ENCODE peak calls at places on chromosomes 11 and 22, in four cellular contexts. V, R, M and H are unnamed samples.

GRCh38 chr11:23680488-23681230 is 816.2 kb upstream of the LUZP2 start:
- DNase-seq in V (no peak), R (no peak), M (peak), H (no peak)

GRCh38 chr22:25956801-25957200 is 212.5 kb upstream of the SEZ6L start:
- DNase-seq in V (no peak), R (no peak), M (no peak), H (no peak)

GRCh38 chr11:125170001-125170405 is 5.5 kb downstream of the PKNOX2 start:
- DNase-seq in V (no peak), R (no peak), M (no peak), H (no peak)

GRCh38 chr11:86551286-86551685 is 121.1 kb downstream of the ME3 start:
- DNase-seq in V (peak), R (no peak), M (peak), H (no peak)

GRCh38 chr22:45969414-45969799 is 7.6 kb downstream of the WNT7B start:
- DNase-seq in V (no peak), R (no peak), M (no peak), H (no peak)

GRCh38 chr11:44595964-44596381 is 30.5 kb downstream of the CD82 start:
- DNase-seq in V (no peak), R (no peak), M (no peak), H (no peak)

GRCh38 chr11:197741-198235 is 4.9 kb downstream of the SCGB1C1 start:
- DNase-seq in V (no peak), R (no peak), M (no peak), H (no peak)

GRCh38 chr11:19777342-19778102 is 64.9 kb downstream of the NAV2 start:
- DNase-seq in V (peak), R (no peak), M (peak), H (peak)

GRCh38 chr11:115503083-115503885 is 931 bp downstream of the CADM1 start:
- DNase-seq in V (no peak), R (no peak), M (peak), H (peak)

GRCh38 chr11:128375941-128376340 is 211.4 kb downstream of the ETS1 start:
- DNase-seq in V (no peak), R (no peak), M (no peak), H (no peak)

GRCh38 chr11:109654091-109654490 is 232.1 kb downstream of the C11orf87 start:
- DNase-seq in V (no peak), R (no peak), M (no peak), H (no peak)

GRCh38 chr11:62923634-62924411 is 2.7 kb upstream of the CHRM1 start:
- DNase-seq in V (peak), R (peak), M (no peak), H (no peak)

GRCh38 chr11:86938203-86938899 is 16.8 kb downstream of the FZD4 start:
- DNase-seq in V (no peak), R (peak), M (no peak), H (no peak)

GRCh38 chr22:49772692-49773091 is 55.0 kb downstream of the BRD1 start:
- DNase-seq in V (no peak), R (peak), M (no peak), H (no peak)

GRCh38 chr11:44564653-44565007 is 833 bp upstream of the CD82 start:
- DNase-seq in V (no peak), R (peak), M (no peak), H (no peak)

GRCh38 chr11:128522943-128523518 is 64.3 kb downstream of the ETS1 start:
- DNase-seq in V (no peak), R (no peak), M (no peak), H (no peak)

GRCh38 chr22:24595228-24595627 is 2.4 kb upstream of the LRRC75B start:
- DNase-seq in V (no peak), R (no peak), M (no peak), H (no peak)

GRCh38 chr22:50256258-50256862 is 5.1 kb downstream of the MAPK12 start:
- DNase-seq in V (no peak), R (no peak), M (no peak), H (no peak)

DNA sequence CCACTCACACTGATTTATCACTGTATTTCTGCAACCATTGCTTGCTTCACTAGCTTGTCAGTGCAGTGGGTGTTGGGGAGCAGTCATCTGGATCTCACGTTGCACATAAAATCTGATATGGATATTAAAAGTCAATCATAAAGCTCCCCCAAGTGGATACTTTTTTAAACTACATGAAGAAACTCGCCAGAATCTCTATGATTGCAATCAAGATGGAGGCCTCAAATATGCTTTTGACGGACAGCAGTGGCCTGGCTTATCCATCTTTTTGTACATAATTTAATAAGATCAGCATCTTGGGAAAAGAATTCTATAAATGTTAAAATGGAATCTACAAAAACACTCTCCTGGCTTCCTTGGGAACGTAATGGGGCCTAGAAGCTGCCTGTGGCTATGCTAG is 137.7 kb downstream of the WT1 start:
- DNase-seq in V (no peak), R (peak), M (no peak), H (peak)
- TF ChIP-seq FOXM1 in V (no peak), R (no peak), M (no peak), H (no peak)

GRCh38 chr11:132429685-132430084 is 1059.3 kb downstream of the NTM start:
- DNase-seq in V (no peak), R (no peak), M (no peak), H (no peak)
- TF ChIP-seq FOXK2 in V (no peak), R (no peak), M (no peak), H (no peak)

GRCh38 chr11:1826552-1827094 is 8.2 kb upstream of the SYT8 start:
- DNase-seq in V (no peak), R (peak), M (peak), H (no peak)
- TF ChIP-seq FOXM1 in V (no peak), R (no peak), M (no peak), H (no peak)

GRCh38 chr11:121418625-121419114 is 33.4 kb upstream of the SORL1 start:
- DNase-seq in V (no peak), R (no peak), M (no peak), H (no peak)

GRCh38 chr11:121419839-121420238 is 32.3 kb upstream of the SORL1 start:
- DNase-seq in V (no peak), R (no peak), M (no peak), H (no peak)

GRCh38 chr11:121422675-121423074 is 29.4 kb upstream of the SORL1 start:
- DNase-seq in V (peak), R (no peak), M (no peak), H (no peak)

GRCh38 chr11:121420398-121420797 is 31.7 kb upstream of the SORL1 start:
- DNase-seq in V (no peak), R (no peak), M (no peak), H (no peak)

DNA sequence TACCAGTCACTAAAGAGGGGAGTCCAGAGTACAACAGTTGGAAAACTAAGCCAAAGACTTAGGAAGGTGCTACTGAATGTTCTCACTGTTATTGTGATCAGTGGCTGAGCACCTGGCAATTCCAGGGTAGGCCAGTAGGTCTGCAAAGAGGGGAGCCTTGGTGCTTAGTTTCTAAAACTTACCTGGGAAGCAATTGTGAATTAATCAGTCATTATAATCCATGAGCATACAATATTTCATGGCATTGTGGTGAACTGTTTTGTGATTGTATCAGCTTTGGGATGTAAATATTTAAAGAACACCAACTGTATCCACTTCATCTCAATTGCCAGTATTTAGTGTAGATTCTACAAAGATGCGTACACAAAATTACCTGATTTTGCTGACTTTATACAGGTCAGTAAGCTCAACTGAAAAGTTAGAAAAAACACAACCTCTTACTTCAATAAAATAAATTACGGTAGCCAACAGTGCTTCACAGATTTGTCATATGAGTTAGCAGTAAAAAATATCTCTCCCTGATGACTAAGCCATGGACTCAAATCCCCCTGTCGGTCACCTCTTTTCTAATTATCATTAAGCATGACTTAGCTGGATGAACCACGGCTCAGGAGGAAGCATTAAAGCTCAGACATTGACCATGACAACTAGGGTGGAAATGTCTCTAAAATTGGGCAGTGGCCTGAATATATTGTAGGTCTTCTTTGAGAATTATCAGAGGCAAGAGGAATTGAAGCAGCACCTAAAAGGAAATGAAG is 30.8 kb upstream of the SORL1 start:
- DNase-seq in V (no peak), R (peak), M (no peak), H (no peak)
- TF ChIP-seq FOXK2 in V (no peak), R (no peak), M (no peak), H (no peak)

GRCh38 chr11:119316017-119316728 is 757 bp downstream of the MCAM start:
- DNase-seq in V (no peak), R (peak), M (no peak), H (no peak)

GRCh38 chr11:119317592-119318239 is 786 bp upstream of the MCAM start:
- DNase-seq in V (no peak), R (no peak), M (no peak), H (no peak)

GRCh38 chr11:119315139-119316016 is 1.6 kb downstream of the MCAM start:
- DNase-seq in V (no peak), R (no peak), M (no peak), H (no peak)

GRCh38 chr11:119318240-119319135 is 1.6 kb upstream of the MCAM start:
- DNase-seq in V (peak), R (no peak), M (peak), H (no peak)

DNA sequence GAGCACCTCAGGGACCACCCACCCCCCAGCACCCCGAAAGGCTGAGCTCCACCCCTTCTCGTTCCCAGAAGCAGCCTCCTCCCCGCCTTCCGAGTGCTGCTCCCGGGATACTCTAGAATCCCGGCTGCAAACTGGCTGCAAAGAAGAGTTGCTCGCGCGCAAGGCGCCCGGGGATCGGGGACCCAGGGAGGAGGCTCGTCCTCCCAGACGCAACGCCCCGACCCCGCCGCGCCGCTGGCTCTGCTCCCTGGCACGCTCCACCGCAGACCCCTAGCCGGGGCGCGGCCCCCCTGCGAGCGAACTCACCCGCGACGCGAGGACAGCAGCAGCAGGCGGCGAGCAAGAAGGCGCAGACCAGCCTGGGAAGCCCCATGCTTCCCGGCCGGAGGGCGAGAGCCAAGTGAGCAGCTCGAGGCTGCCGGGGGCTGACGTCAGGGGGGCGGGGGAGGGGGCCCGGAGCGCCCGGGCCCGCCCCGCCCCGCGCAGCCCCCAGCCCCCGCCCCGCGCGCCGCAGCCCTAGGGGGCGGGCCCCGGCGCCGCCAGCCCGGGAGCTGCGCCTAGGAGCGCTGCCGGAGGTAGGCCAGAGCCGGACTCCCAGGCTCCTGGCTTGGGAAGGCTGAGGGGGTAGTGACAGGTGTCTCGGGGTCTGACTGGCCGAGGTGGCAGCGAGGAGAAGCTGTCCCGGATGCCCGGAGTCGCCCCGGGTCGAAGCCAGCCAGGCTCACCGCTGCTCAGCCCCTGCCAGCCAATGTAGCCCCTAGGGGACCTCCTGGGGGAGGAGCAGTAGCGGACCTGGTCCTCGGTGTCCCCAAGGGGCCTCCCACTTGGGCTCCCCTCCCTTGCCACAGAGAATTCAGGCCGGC is at the start of gene MCAM:
- DNase-seq in V (no peak), R (peak), M (peak), H (peak)
- TF ChIP-seq FOXM1 in V (no peak), R (peak), M (no peak), H (no peak)

DNA sequence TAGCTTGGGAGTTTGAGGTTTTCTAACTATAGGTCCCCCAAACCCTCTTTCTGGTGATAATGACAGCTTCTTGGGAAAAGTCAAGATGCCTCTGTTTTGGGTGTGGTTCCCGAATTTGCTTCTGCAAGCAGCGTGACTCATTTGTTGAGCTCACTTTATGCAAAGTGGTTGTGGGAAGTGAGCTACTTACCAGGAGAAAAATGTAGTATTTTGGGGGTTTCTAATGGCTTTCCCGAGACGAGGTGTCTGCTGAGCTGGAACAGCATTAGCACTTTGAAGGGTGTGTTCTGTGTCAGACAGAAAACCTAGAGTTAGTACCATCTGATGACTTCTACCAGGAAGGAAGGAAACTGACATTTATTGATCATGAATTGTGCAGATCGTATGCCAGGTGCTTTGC is 109.0 kb upstream of the CD44 start:
- DNase-seq in V (peak), R (peak), M (no peak), H (no peak)
- TF ChIP-seq FOXK2 in V (no peak), R (no peak), M (no peak), H (no peak)

DNA sequence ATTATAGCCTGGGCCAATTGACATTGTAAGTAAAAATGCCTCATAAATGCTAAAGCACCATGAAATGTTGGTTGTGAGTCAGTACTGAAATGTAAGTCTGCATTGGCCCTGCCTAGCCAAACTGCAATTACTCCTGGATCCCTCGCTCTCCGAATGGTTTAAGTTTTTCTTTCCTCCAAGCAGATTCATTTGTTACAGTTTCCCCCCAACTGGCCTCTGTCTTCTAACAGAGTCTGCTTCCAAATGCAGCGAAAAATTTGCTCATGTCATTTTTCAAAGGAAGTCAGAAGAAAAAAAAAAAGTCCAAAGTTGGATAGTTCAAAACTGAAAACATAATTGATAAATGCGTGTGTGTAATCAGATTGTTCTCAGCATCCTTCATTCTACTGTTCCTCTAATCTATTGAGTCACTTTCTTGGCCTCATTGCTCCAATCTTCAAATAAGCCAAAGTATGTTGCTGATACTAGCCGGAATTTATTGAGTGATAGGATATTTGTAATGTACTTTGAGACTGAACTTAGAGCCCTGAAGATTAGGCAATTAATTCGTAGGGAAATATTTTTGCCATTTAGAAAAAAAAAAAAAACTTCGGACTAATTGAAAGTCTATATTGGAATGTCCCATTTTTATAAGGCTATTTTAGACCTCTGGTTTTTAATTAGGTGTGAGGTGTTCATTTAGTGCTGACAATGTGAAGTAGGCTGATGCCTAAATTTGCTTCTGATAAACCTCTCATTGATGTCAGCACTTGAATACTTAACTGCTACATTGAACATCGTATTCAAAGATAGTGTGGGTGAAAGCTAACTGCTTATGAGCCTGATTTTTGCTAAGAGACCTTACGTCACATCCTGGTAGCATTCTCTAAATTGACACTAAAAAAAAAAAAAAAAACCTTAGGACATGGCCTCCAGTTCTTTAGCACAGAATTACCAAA is 93.4 kb downstream of the WT1 start:
- DNase-seq in V (no peak), R (no peak), M (no peak), H (no peak)
- TF ChIP-seq FOXM1 in V (no peak), R (no peak), M (no peak), H (no peak)

DNA sequence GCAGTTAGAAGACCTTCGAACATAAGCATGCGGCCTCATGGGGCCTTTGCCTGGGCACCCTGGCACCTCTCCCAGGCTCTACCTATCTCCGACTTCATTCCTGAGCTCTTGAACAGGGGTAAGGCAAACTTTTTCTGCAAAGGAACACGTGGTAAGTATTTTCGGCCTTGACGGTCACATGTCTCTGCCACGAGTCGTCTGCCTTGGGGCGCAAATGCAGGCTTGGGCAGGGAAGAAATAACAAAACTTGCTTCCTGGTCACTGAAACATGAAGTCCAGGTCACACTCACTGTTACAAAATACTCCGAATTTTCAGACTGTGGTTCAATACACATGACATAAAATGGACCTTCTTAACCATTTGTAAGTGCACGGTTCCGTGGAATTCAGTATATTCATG is 3.4 kb upstream of the ASCL2 start:
- DNase-seq in V (no peak), R (no peak), M (no peak), H (no peak)
- TF ChIP-seq FOXK2 in V (no peak), R (no peak), M (no peak), H (no peak)

GRCh38 chr11:78187366-78188011 is 937 bp downstream of the KCTD21 start:
- DNase-seq in V (no peak), R (no peak), M (no peak), H (no peak)

GRCh38 chr11:78190374-78190773 is 1.7 kb downstream of the USP35 start:
- DNase-seq in V (peak), R (no peak), M (no peak), H (no peak)

GRCh38 chr11:78188012-78188808 is at the start of gene KCTD21:
- DNase-seq in V (peak), R (peak), M (peak), H (peak)

GRCh38 chr11:78189851-78190250 is 1.1 kb downstream of the USP35 start:
- DNase-seq in V (no peak), R (no peak), M (no peak), H (no peak)

DNA sequence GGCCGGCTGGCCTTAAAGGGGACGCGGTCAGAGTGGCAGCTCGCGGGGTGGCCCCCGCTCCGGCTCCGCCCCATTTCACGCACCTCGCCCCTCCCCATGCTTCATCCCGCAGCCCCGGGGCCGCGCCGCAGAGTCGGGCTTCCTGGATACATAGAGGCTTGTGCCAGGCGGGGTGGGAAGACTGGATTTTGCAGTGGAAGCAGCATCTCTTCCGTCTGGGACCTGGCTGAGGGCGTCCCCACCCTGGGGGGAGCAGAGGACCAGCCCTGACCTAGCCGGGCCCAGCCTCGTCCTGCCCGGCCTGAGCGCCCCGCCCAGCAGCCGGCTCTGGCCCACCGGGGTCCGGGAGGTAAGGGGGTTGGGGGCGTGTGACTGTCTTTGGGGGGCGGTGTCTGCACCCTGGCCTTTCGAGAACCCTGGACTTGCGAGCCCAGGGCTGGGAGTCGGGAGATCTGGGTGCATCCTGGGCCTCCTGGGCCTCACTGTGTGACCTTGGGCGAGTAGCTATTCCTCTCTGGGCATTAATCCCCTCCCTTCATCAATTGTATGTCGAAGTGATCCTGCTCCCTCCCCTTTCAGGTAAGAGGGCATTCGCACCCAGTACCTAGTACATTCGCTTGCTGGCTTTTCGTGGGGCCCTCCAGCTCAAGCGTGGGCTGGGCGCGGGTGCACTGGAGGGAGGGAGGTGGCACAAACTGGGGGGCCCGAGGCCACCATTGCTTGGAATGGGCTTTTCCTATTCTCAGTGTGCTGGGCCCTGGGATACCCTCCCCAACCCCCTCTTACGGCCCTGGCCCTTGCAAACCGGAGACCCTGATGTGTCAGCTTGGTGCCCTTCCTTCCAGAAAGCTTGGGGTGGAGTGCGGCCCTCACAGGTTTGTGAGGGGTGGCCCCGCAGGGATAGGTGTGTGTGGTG is at the start of gene USP35:
- DNase-seq in V (no peak), R (no peak), M (no peak), H (no peak)
- TF ChIP-seq FOXM1 in V (no peak), R (no peak), M (no peak), H (no peak)